ENCODE peak calls at places on chromosomes 16 and 17, in four cellular contexts. M is heart left ventricle, D is AG04450, F is vagina. P is an unnamed sample. For H3K9me3, the result is how much of the 10 kb centered on the place peaks cover.

GRCh38 chr17:40528692-40529417 is 27.4 kb upstream of the TNS4 start:
- DNase-seq in M (no peak), D (no peak), F (no peak), P (no peak)

GRCh38 chr17:49748791-49749190 is 15.1 kb downstream of the FAM117A start:
- DNase-seq in M (no peak), D (no peak), F (no peak), P (peak)

GRCh38 chr17:79485991-79486390 is 124.9 kb downstream of the RBFOX3 start:
- DNase-seq in M (no peak), D (no peak), F (no peak), P (no peak)

GRCh38 chr17:8314797-8315739 is 5.0 kb downstream of the ARHGEF15 start:
- DNase-seq in M (no peak), D (no peak), F (no peak), P (no peak)

GRCh38 chr16:66923247-66923851 is 2.0 kb downstream of the RRAD start:
- DNase-seq in M (peak), D (no peak), F (no peak), P (no peak)

GRCh38 chr16:89383095-89384003 is 107.0 kb downstream of the ANKRD11 start:
- DNase-seq in M (peak), D (no peak), F (no peak), P (no peak)

GRCh38 chr17:80872999-80873951 is 118.4 kb upstream of the CHMP6 start:
- DNase-seq in M (no peak), D (no peak), F (no peak), P (no peak)

GRCh38 chr16:57736419-57737281 is 1.1 kb downstream of the KATNB1 start:
- DNase-seq in M (no peak), D (peak), F (no peak), P (peak)

GRCh38 chr17:15910791-15911190 is 34.1 kb upstream of the ADORA2B start:
- DNase-seq in M (no peak), D (no peak), F (no peak), P (no peak)

GRCh38 chr16:81204794-81205680 is 33.5 kb upstream of the BCO1 start:
- DNase-seq in M (no peak), D (peak), F (no peak), P (peak)

GRCh38 chr17:17151962-17152361 is 54.2 kb downstream of the PLD6 start:
- DNase-seq in M (peak), D (peak), F (no peak), P (no peak)

GRCh38 chr16:67871256-67871655 is 1.6 kb upstream of the EDC4 start:
- DNase-seq in M (no peak), D (no peak), F (no peak), P (no peak)

GRCh38 chr17:9120471-9120870 is 99.2 kb downstream of the NTN1 start:
- DNase-seq in M (no peak), D (no peak), F (no peak), P (no peak)

GRCh38 chr16:28554634-28555423 is 1.1 kb downstream of the SGF29 start:
- DNase-seq in M (no peak), D (no peak), F (no peak), P (no peak)

GRCh38 chr17:17648762-17649161 is 32.5 kb upstream of the RAI1 start:
- DNase-seq in M (no peak), D (no peak), F (no peak), P (no peak)

GRCh38 chr16:86692476-86692875 is 114.1 kb downstream of the FOXL1 start:
- DNase-seq in M (no peak), D (no peak), F (no peak), P (no peak)

GRCh38 chr16:77191259-77191969 is 424 bp downstream of the MON1B start:
- DNase-seq in M (no peak), D (no peak), F (no peak), P (peak)

GRCh38 chr17:70357196-70357595 is 187.9 kb downstream of the KCNJ2 start:
- DNase-seq in M (no peak), D (no peak), F (no peak), P (no peak)

GRCh38 chr17:10061131-10061581 is 137.2 kb downstream of the GAS7 start:
- DNase-seq in M (no peak), D (no peak), F (no peak), P (no peak)

GRCh38 chr16:67605641-67606040 is 39.3 kb upstream of the CARMIL2 start:
- DNase-seq in M (no peak), D (no peak), F (no peak), P (no peak)

GRCh38 chr17:72120878-72121163 is at the start of gene SOX9:
- DNase-seq in M (peak), D (peak), F (no peak), P (no peak)

GRCh38 chr16:68972720-68973119 is 129.4 kb downstream of the TANGO6 start:
- DNase-seq in M (peak), D (peak), F (no peak), P (no peak)

GRCh38 chr17:68468334-68468733 is 11.0 kb upstream of the WIPI1 start:
- DNase-seq in M (peak), D (no peak), F (no peak), P (no peak)

GRCh38 chr16:29986231-29986630 is 9.2 kb downstream of the HIRIP3 start:
- DNase-seq in M (no peak), D (no peak), F (no peak), P (no peak)

GRCh38 chr17:62109378-62109902 is 44.4 kb upstream of the MED13 start:
- DNase-seq in M (no peak), D (peak), F (no peak), P (peak)

GRCh38 chr17:11797803-11798202 is 199.5 kb downstream of the ZNF18 start:
- DNase-seq in M (no peak), D (no peak), F (no peak), P (no peak)

GRCh38 chr16:15521758-15522509 is 87.5 kb downstream of the BMERB1 start:
- DNase-seq in M (peak), D (no peak), F (no peak), P (no peak)

GRCh38 chr16:85681255-85681654 is 7.5 kb downstream of the GINS2 start:
- DNase-seq in M (no peak), D (no peak), F (no peak), P (no peak)

GRCh38 chr17:5184284-5184683 is 7.4 kb downstream of the ZNF594 start:
- DNase-seq in M (no peak), D (no peak), F (no peak), P (no peak)
- H3K9me3 ChIP-seq in M (under half), D (half or more), F (half or more), P (half or more)

GRCh38 chr16:61382435-61382834 is 653.8 kb downstream of the CDH8 start:
- DNase-seq in M (no peak), D (no peak), F (no peak), P (no peak)
- H3K9me3 ChIP-seq in M (under half), D (under half), F (under half), P (under half)

GRCh38 chr17:41982026-41982989 is 15.7 kb downstream of the CNP start:
- DNase-seq in M (no peak), D (no peak), F (no peak), P (no peak)
- H3K9me3 ChIP-seq in M (under half), D (under half), F (under half), P (under half)

DNA sequence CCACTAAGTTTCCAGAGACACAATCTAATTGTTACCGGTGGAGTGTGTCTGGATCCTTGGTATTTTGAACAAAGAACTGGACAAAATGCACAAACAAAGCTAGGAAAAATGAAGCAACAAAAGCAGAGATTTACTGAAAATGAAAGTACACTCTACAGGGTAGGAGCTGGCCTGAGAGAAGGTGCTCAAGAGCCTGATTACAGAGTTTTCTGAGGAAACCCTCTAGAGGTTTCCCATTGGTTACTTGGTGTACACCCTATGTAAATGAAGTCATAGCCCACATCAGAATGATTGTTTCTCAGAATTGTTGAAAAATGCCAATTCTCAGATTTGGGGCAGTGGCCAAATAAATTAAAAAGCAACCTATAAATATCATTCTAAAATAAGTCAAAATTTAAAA is 436.4 kb downstream of the KCNJ18 start:
- DNase-seq in M (no peak), D (no peak), F (no peak), P (no peak)
- H3K9me3 ChIP-seq in M (under half), D (under half), F (under half), P (under half)

P was measured in OCI-LY7.